ENCODE peak calls at places on chromosomes 12 and 14, in four cellular contexts. I is activated naive CD4-positive, alpha-beta T cell treated with Interleukin-2 at 50 U/mL for 16 hours; G is iPS DF 19.7; U is retina. T is an unnamed sample.

GRCh38 chr12:119432935-119433334 is 98.4 kb downstream of the CCDC60 start:
- DNase-seq in I (no peak), G (no peak), U (no peak), T (no peak)

GRCh38 chr14:69038449-69039286 is 59.6 kb upstream of the ACTN1 start:
- DNase-seq in I (no peak), G (no peak), U (no peak), T (no peak)

GRCh38 chr14:74531467-74531866 is 37.9 kb downstream of the ISCA2 start:
- DNase-seq in I (no peak), G (peak; percentile 63), U (no peak), T (peak; percentile 72)

GRCh38 chr12:30763053-30763452 is 8.3 kb upstream of the CAPRIN2 start:
- DNase-seq in I (no peak), G (no peak), U (no peak), T (no peak)

GRCh38 chr12:70695361-70696023 is 58.3 kb upstream of the PTPRB start:
- DNase-seq in I (no peak), G (no peak), U (no peak), T (no peak)

GRCh38 chr12:51871918-51872688 is 15.8 kb upstream of the ANKRD33 start:
- DNase-seq in I (no peak), G (no peak), U (no peak), T (no peak)

GRCh38 chr14:20631821-20632389 is 9.6 kb downstream of the OR6S1 start:
- DNase-seq in I (no peak), G (no peak), U (peak; percentile 51), T (peak; percentile 67)

GRCh38 chr12:120121766-120122293 is 5.3 kb upstream of the RAB35 start:
- DNase-seq in I (peak; percentile 27), G (no peak), U (no peak), T (no peak)

GRCh38 chr12:49287876-49288275 is 7.1 kb upstream of the PRPH start:
- DNase-seq in I (no peak), G (no peak), U (no peak), T (no peak)

GRCh38 chr12:105273601-105274000 is 37.6 kb upstream of the APPL2 start:
- DNase-seq in I (no peak), G (no peak), U (no peak), T (no peak)

GRCh38 chr12:99605-100004 is 33.0 kb downstream of the IQSEC3 start:
- DNase-seq in I (no peak), G (no peak), U (no peak), T (no peak)

GRCh38 chr12:6218526-6218925 is 18.3 kb downstream of the CD9 start:
- DNase-seq in I (no peak), G (no peak), U (no peak), T (no peak)

GRCh38 chr14:35898217-35898775 is 72.2 kb downstream of the BRMS1L start:
- DNase-seq in I (no peak), G (peak; percentile 25), U (no peak), T (no peak)

GRCh38 chr12:27015730-27016076 is 1.5 kb upstream of the TM7SF3 start:
- DNase-seq in I (no peak), G (no peak), U (peak; percentile 31), T (no peak)

GRCh38 chr12:105100207-105100985 is 7.1 kb upstream of the WASHC4 start:
- DNase-seq in I (no peak), G (no peak), U (no peak), T (no peak)

GRCh38 chr14:30272848-30273563 is 286.0 kb upstream of the G2E3 start:
- DNase-seq in I (no peak), G (no peak), U (peak; percentile 78), T (no peak)

GRCh38 chr12:26633591-26634210 is 199.3 kb downstream of the ITPR2 start:
- DNase-seq in I (no peak), G (no peak), U (no peak), T (no peak)

GRCh38 chr14:100396266-100396795 is 73.2 kb downstream of the SLC25A47 start:
- DNase-seq in I (no peak), G (no peak), U (peak; percentile 17), T (no peak)

GRCh38 chr14:22850944-22851790 is 14.8 kb downstream of the MMP14 start:
- DNase-seq in I (no peak), G (no peak), U (no peak), T (no peak)

GRCh38 chr12:76764856-76765255 is 941 bp downstream of the ZDHHC17 start:
- DNase-seq in I (no peak), G (no peak), U (no peak), T (no peak)

GRCh38 chr12:109818900-109819500 is 14.2 kb downstream of the TRPV4 start:
- DNase-seq in I (no peak), G (no peak), U (no peak), T (no peak)

GRCh38 chr12:65958456-65958855 is 134.2 kb downstream of the HMGA2 start:
- DNase-seq in I (no peak), G (no peak), U (no peak), T (no peak)

GRCh38 chr12:53160673-53161072 is 19.8 kb upstream of the ZNF740 start:
- DNase-seq in I (no peak), G (no peak), U (no peak), T (no peak)

GRCh38 chr12:121505513-121505912 is 75.3 kb downstream of the KDM2B start:
- DNase-seq in I (no peak), G (no peak), U (no peak), T (no peak)

T was measured in H1.